ENCODE peak calls at places on chromosomes 5 and 9, in ten cellular contexts. P is right lobe of liver, B is cardiac muscle cell, G is esophagus squamous epithelium, C is HepG2, Z is stomach, L is Panc1, R is ascending aorta, J is left ventricle myocardium inferior, E is upper lobe of right lung. N is an unnamed sample. For H3K4me1 and H3K36me3, the result is how much of the 10 kb centered on the place peaks cover.

GRCh38 chr9:97766092-97766491 is 69.0 kb upstream of the XPA start:
- DNase-seq in G (no peak), B (peak), C (no peak), R (no peak), J (no peak), Z (no peak), E (no peak), P (no peak), L (no peak), N (no peak)

GRCh38 chr9:97307091-97307490 is 368 bp upstream of the CCDC180 start:
- DNase-seq in R (no peak), E (peak), J (peak), G (no peak), B (peak), C (no peak), P (peak), Z (peak), L (no peak), N (peak)

GRCh38 chr5:38347896-38348295 is 89.5 kb downstream of the EGFLAM start:
- DNase-seq in R (no peak), E (no peak), P (no peak), B (no peak), Z (no peak), J (no peak), C (no peak), G (no peak), L (no peak), N (no peak)

GRCh38 chr9:126440938-126441337 is 114.3 kb downstream of the MVB12B start:
- DNase-seq in C (no peak), R (no peak), L (no peak), B (no peak), Z (no peak), G (no peak), E (no peak), J (no peak), P (no peak), N (no peak)

GRCh38 chr9:4640027-4640426 is 22.1 kb upstream of the PLPP6 start:
- DNase-seq in R (no peak), P (no peak), L (no peak), B (peak), G (no peak), C (peak), E (no peak), J (no peak), Z (peak), N (no peak)

GRCh38 chr9:135602789-135603481 is 36.4 kb downstream of the GLT6D1 start:
- DNase-seq in J (peak), G (no peak), E (peak), R (no peak), P (peak), C (no peak), L (peak), Z (peak), B (peak), N (no peak)

GRCh38 chr9:21677834-21678233 is 124.6 kb upstream of the MTAP start:
- DNase-seq in J (no peak), G (no peak), R (no peak), L (peak), B (no peak), E (no peak), C (no peak), P (no peak), Z (no peak), N (no peak)

GRCh38 chr9:126016579-126017290 is 269.6 kb downstream of the PBX3 start:
- DNase-seq in R (no peak), P (no peak), B (no peak), E (no peak), L (no peak), C (no peak), Z (no peak), G (no peak), J (no peak), N (no peak)

GRCh38 chr9:95025213-95026170 is 292.0 kb downstream of the FANCC start:
- DNase-seq in Z (peak), C (peak), G (no peak), R (no peak), B (peak), J (peak), P (peak), E (peak), L (no peak), N (peak)

GRCh38 chr9:33348998-33349397 is 53.4 kb downstream of the AQP7 start:
- DNase-seq in E (no peak), C (no peak), Z (no peak), P (no peak), B (no peak), G (no peak), R (no peak), J (no peak), L (no peak), N (no peak)

DNA sequence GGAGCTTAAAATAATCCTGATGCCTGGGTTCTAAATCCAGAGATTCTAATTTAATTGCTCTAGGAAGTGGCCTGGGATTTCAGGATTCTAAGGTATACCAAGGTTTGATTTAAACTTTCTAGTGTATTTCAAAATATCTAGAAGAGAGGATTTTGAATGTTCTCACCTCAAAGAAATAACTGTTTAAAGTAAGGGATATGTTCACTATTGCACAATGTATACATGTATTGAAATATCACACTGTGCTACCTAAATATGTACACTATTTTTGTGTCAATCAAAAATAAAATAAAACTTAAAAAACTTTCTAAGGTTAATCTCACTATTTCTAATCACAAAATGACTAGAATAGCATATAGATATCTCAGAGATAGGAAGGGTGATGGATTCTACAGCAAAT is 34.0 kb downstream of the TNFSF8 start:
- DNase-seq in L (no peak), E (no peak), C (no peak), P (no peak), J (no peak), G (no peak), Z (no peak), B (no peak), R (no peak), N (no peak)
- H3K4me1 ChIP-seq in L (under half), E (under half), C (under half), P (under half), J (under half), G (under half), Z (under half), B (under half), R (under half), N (under half)

GRCh38 chr5:145681686-145682085 is 153.5 kb downstream of the PRELID2 start:
- DNase-seq in C (peak), E (no peak), J (no peak), L (peak), R (no peak), P (no peak), B (peak), Z (peak), G (no peak), N (peak)
- TF ChIP-seq CTCF in C (peak), E (peak), J (peak), L (peak), R (peak), P (peak), B (peak), Z (peak), G (peak), N (peak)

DNA sequence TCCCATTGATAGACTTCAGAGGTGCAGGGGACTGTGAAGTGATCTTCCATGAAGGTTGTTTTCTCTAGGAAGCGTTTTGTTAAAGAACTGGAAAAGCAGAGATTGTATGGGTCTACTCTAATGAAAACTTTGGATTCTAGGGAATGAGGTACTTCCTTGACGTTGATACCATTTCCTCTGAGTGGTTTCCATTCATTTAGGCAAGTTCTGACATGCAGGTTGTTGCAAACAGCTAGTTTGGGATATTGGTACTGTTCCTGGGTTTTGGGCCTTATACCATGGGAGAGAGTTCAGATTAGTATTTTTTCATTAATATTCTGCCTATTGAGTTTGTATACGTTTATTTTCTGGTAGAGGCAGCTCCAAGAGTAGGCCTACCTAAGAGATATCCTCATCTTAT is 25.7 kb downstream of the SMARCA2 start:
- DNase-seq in L (no peak), G (no peak), R (no peak), C (no peak), B (no peak), J (no peak), Z (no peak), P (no peak), E (no peak), N (no peak)
- H3K36me3 ChIP-seq in L (under half), G (under half), R (under half), C (under half), B (under half), J (under half), Z (half or more), P (under half), E (under half), N (under half)

DNA sequence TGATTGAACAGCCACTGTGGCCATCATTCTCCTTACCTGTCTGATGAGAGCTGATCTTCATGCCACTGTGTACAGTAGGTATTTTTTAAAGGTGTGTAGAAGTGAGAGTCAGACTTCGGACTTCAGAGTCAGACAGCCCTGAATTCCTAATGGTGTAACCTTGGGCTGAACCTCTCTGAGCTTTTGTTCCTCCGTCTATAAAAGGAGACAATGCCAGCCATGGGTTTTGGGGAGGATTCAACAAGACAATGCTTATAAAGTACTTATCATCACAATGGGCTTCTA is 18.7 kb downstream of the GSN start:
- DNase-seq in C (no peak), G (no peak), P (no peak), J (no peak), L (no peak), Z (no peak), R (no peak), E (no peak), B (no peak), N (no peak)
- H3K4me1 ChIP-seq in C (half or more), G (half or more), P (under half), J (half or more), L (half or more), Z (half or more), R (half or more), E (half or more), B (half or more), N (under half)

GRCh38 chr5:62271870-62272269 is 34.1 kb upstream of the KIF2A start:
- DNase-seq in J (no peak), P (no peak), B (no peak), E (no peak), C (no peak), L (no peak), G (no peak), R (no peak), Z (no peak), N (no peak)
- TF ChIP-seq CTCF in J (no peak), P (no peak), B (no peak), E (no peak), C (no peak), L (no peak), G (no peak), R (no peak), Z (no peak), N (no peak)

GRCh38 chr5:150398432-150399157 is 14.1 kb downstream of the CD74 start:
- DNase-seq in J (no peak), C (no peak), R (no peak), Z (peak), P (no peak), L (no peak), E (no peak), G (no peak), B (no peak), N (no peak)
- H3K36me3 ChIP-seq in J (half or more), C (under half), R (half or more), Z (half or more), P (under half), L (under half), E (half or more), G (under half), B (under half), N (under half)

GRCh38 chr5:177299711-177300110 is 3.8 kb downstream of the RAB24 start:
- DNase-seq in E (no peak), R (no peak), J (no peak), P (no peak), C (no peak), Z (no peak), B (no peak), L (no peak), G (no peak), N (no peak)

GRCh38 chr5:177300971-177301370 is 2.5 kb downstream of the RAB24 start:
- DNase-seq in G (no peak), B (no peak), Z (no peak), E (no peak), R (no peak), C (no peak), P (no peak), L (no peak), J (no peak), N (no peak)

GRCh38 chr5:177301503-177302165 is 1.9 kb downstream of the RAB24 start:
- DNase-seq in L (no peak), P (peak), E (no peak), R (no peak), C (no peak), B (no peak), G (no peak), J (no peak), Z (peak), N (peak)

GRCh38 chr5:177302354-177303110 is 987 bp downstream of the RAB24 start:
- DNase-seq in P (no peak), B (no peak), J (no peak), R (no peak), Z (no peak), E (no peak), L (no peak), C (no peak), G (no peak), N (peak)

DNA sequence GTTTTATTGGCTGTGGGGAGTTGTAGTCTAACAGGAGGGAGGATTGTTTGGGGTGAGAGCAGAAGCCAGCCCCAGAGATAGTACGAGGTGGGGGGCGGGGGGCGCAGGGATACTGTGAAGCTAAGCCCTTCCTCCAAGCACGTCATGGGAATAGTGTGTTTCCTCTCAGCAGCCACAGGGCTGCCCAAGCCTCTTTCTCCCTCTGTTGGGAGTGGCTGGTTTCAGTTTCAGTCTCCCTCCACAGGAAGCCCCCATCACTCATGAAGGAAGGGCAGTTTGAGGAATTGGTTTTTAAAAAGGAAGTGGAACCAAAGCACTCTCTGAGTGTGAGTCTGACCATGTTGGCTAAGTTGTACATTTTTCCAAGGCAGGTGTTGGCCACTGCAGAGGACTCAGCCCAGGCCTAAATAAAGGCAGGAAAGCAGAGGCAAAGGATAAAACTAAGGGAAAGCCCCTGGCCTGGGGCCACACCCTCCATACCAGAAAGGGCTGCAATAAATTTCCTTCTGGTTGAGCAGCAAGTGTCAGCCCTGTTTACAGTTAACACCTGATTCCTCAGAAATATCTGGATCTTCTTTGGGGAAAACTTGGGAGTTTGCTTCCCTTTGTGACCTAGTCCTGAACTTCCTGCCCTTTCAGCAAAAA is 3.2 kb downstream of the RAB24 start:
- DNase-seq in E (no peak), R (no peak), L (no peak), P (peak), J (peak), Z (peak), G (no peak), C (no peak), B (peak), N (no peak)
- H3K4me1 ChIP-seq in E (half or more), R (under half), L (under half), P (under half), J (half or more), Z (half or more), G (half or more), C (under half), B (under half), N (under half)

GRCh38 chr9:131361202-131361833 is 32.6 kb upstream of the PRRC2B start:
- DNase-seq in R (no peak), G (no peak), C (no peak), Z (peak), E (no peak), P (peak), L (no peak), B (peak), J (no peak), N (peak)

GRCh38 chr9:131367445-131367844 is 26.4 kb upstream of the PRRC2B start:
- DNase-seq in L (no peak), B (no peak), P (no peak), E (no peak), C (no peak), Z (no peak), R (no peak), J (no peak), G (no peak), N (no peak)

GRCh38 chr9:131365546-131365945 is 28.3 kb upstream of the PRRC2B start:
- DNase-seq in E (no peak), B (no peak), C (no peak), Z (no peak), P (no peak), G (no peak), J (no peak), L (no peak), R (no peak), N (no peak)

GRCh38 chr9:131370638-131371037 is 23.2 kb upstream of the PRRC2B start:
- DNase-seq in J (no peak), B (no peak), Z (no peak), G (no peak), C (no peak), E (no peak), L (no peak), P (no peak), R (no peak), N (no peak)

DNA sequence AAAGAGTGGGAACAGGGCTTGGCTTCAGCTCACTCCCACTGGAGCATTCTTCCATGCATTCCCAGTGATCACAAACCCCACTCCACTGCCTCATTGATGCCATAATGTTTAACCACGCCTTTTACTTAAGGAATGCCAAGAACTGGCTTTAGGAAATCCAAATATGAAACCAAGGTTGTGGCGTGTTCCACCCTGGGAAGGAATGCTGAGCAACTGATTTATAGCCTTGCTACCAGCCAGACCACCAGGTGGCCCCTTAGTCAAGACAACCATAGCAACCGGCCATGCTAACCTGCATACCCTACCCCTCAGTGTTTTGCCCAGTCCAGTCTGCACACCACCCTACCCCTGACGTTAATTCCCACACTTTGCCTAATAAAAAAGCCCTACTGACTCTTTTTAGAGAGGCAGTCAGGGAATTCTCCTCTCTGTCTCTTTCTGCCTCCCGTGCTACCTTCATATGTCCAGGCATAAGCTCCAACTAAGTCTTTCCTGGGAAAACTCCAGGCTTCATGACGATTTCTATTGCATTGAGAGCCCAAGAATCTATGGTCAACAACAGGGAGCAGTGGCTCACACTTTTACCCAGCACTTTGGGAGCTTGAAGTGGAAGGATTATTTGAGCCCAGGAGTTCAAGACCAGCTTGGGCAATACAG is 27.0 kb upstream of the PRRC2B start:
- DNase-seq in C (peak), G (no peak), E (no peak), L (no peak), R (no peak), Z (peak), P (no peak), B (peak), J (peak), N (no peak)
- TF ChIP-seq CTCF in C (peak), G (peak), E (peak), L (no peak), R (peak), Z (peak), P (peak), B (peak), J (peak), N (no peak)

N was measured in pancreas.